ENCODE peak calls at places on chromosomes 11 and 22, in four cellular contexts. L is kidney, K is heart right ventricle, Y is H9. M is an unnamed sample. For H3K9me3, the result is how much of the 10 kb centered on the place peaks cover.

GRCh38 chr11:93510196-93510898 is 32.8 kb downstream of the SMCO4 start:
- DNase-seq in Y (no peak), K (no peak), L (no peak), M (no peak)

GRCh38 chr11:119195680-119196079 is 10.4 kb downstream of the NHERF4 start:
- DNase-seq in Y (peak), L (no peak), K (no peak), M (no peak)

GRCh38 chr11:134545521-134545920 is 133.5 kb upstream of the B3GAT1 start:
- DNase-seq in Y (no peak), K (no peak), L (no peak), M (no peak)

GRCh38 chr22:27602390-27602789 is 199.2 kb downstream of the MN1 start:
- DNase-seq in Y (peak), L (no peak), K (no peak), M (no peak)

GRCh38 chr11:10302744-10303557 is 1.9 kb upstream of the ADM start:
- DNase-seq in K (peak), Y (peak), L (peak), M (peak)

GRCh38 chr11:96486890-96487633 is 97.2 kb downstream of the JRKL start:
- DNase-seq in Y (peak), K (no peak), L (no peak), M (no peak)

GRCh38 chr22:42752912-42753311 is 32.2 kb upstream of the A4GALT start:
- DNase-seq in Y (no peak), L (no peak), K (peak), M (no peak)

GRCh38 chr11:30000986-30001385 is 15.8 kb downstream of the KCNA4 start:
- DNase-seq in Y (no peak), K (peak), L (no peak), M (peak)

GRCh38 chr22:47294571-47294970 is 532.1 kb downstream of the TBC1D22A start:
- DNase-seq in Y (no peak), L (no peak), K (no peak), M (no peak)
- H3K9me3 ChIP-seq in Y (half or more), L (under half), K (under half), M (under half)

DNA sequence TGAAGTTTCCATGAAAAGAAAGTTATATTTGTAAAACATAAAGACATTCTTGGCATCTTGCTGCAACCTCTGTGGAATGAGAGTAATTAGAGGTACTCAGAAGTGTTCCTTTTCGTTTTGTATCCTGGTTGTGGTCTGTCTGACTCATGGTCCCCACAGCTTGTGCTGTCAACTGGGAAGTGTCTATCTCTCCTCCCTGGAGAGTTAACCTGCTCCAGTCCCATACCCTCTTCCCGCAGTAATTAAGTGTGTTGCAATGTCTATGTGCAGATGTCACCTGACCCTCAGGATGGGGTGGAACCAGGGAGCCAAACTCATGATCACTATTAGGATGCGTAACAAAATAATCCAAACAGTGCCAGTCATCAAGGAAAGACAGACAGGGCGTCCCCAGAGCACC is 23.0 kb upstream of the ZDHHC13 start:
- DNase-seq in K (no peak), Y (no peak), L (no peak), M (no peak)
- H3K9me3 ChIP-seq in K (under half), Y (under half), L (under half), M (under half)

GRCh38 chr11:132519226-132519860 is 1013.0 kb downstream of the OPCML start:
- DNase-seq in Y (no peak), L (no peak), K (no peak), M (no peak)
- H3K9me3 ChIP-seq in Y (under half), L (under half), K (under half), M (under half)

GRCh38 chr11:79419120-79419519 is 21.7 kb downstream of the TENM4 start:
- DNase-seq in K (no peak), L (no peak), Y (no peak), M (no peak)
- H3K9me3 ChIP-seq in K (under half), L (under half), Y (under half), M (under half)

GRCh38 chr22:48953830-48954229 is 873.8 kb downstream of the BRD1 start:
- DNase-seq in L (no peak), K (no peak), Y (peak), M (no peak)
- H3K9me3 ChIP-seq in L (under half), K (under half), Y (under half), M (under half)

GRCh38 chr22:47421846-47422245 is 659.4 kb downstream of the TBC1D22A start:
- DNase-seq in K (no peak), Y (no peak), L (no peak), M (no peak)

GRCh38 chr22:47420211-47420610 is 657.8 kb downstream of the TBC1D22A start:
- DNase-seq in K (no peak), L (no peak), Y (no peak), M (no peak)

GRCh38 chr22:47422736-47423135 is 660.3 kb downstream of the TBC1D22A start:
- DNase-seq in Y (no peak), K (no peak), L (no peak), M (no peak)

GRCh38 chr22:47423266-47423665 is 660.8 kb downstream of the TBC1D22A start:
- DNase-seq in L (no peak), K (no peak), Y (no peak), M (no peak)

GRCh38 chr22:47423861-47424820 is 661.7 kb downstream of the TBC1D22A start:
- DNase-seq in Y (no peak), K (no peak), L (no peak), M (no peak)
- H3K9me3 ChIP-seq in Y (half or more), K (under half), L (under half), M (under half)